ENCODE peak calls at places on chromosomes 7 and 10, in seven cellular contexts. K is esophagus squamous epithelium, B is endothelial cell of umbilical vein, V is stomach, T is A549, Q is HCT116, A is prostate gland. H is an unnamed sample.

GRCh38 chr7:130971297-130971696 is 237.3 kb upstream of the KLF14 start:
- DNase-seq in K (no peak), B (no peak), V (no peak), T (no peak), Q (no peak), A (no peak), H (no peak)

GRCh38 chr10:98886686-98887085 is 349.0 kb downstream of the HPSE2 start:
- DNase-seq in K (no peak), B (no peak), V (no peak), T (no peak), Q (no peak), A (no peak), H (no peak)

GRCh38 chr10:110496553-110497437 is 912 bp upstream of the DUSP5 start:
- DNase-seq in K (no peak), B (peak; percentile 62), V (no peak), T (no peak), Q (no peak), A (no peak), H (no peak)

GRCh38 chr7:98613601-98614425 is 3.3 kb upstream of the NPTX2 start:
- DNase-seq in K (no peak), B (no peak), V (no peak), T (peak; percentile 37), Q (no peak), A (no peak), H (no peak)

GRCh38 chr7:44348851-44349781 is 23.7 kb upstream of the CAMK2B start:
- DNase-seq in K (no peak), B (no peak), V (no peak), T (no peak), Q (no peak), A (no peak), H (no peak)

GRCh38 chr10:86747796-86748581 is 8.4 kb upstream of the BMPR1A start:
- DNase-seq in K (no peak), B (peak; percentile 92), V (no peak), T (peak; percentile 20), Q (no peak), A (no peak), H (no peak)

GRCh38 chr7:41219276-41219675 is 483.6 kb downstream of the INHBA start:
- DNase-seq in K (no peak), B (no peak), V (no peak), T (no peak), Q (no peak), A (no peak), H (no peak)

GRCh38 chr7:96084880-96085551 is 236.9 kb downstream of the SLC25A13 start:
- DNase-seq in K (no peak), B (peak; percentile 72), V (no peak), T (peak; percentile 14), Q (no peak), A (no peak), H (no peak)

GRCh38 chr7:44678468-44679179 is 70.0 kb upstream of the ZMIZ2 start:
- DNase-seq in K (no peak), B (no peak), V (no peak), T (no peak), Q (no peak), A (no peak), H (peak; percentile 83)

GRCh38 chr7:5354460-5355279 is 69.0 kb downstream of the TNRC18 start:
- DNase-seq in K (no peak), B (no peak), V (peak; percentile 65), T (no peak), Q (no peak), A (peak; percentile 88), H (peak; percentile 74)

GRCh38 chr10:119335671-119336353 is 128.4 kb downstream of the GRK5 start:
- DNase-seq in K (no peak), B (peak; percentile 71), V (no peak), T (no peak), Q (no peak), A (no peak), H (no peak)

GRCh38 chr10:112775347-112775746 is 174.7 kb upstream of the TCF7L2 start:
- DNase-seq in K (no peak), B (no peak), V (no peak), T (peak; percentile 13), Q (no peak), A (no peak), H (no peak)

GRCh38 chr7:76358478-76359110 is at the start of gene YWHAG:
- DNase-seq in K (peak; percentile 65), B (peak; percentile 88), V (peak; percentile 91), T (peak; percentile 93), Q (peak; percentile 59), A (peak; percentile 91), H (peak; percentile 95)

GRCh38 chr7:55573526-55573925 is 1.2 kb upstream of the VOPP1 start:
- DNase-seq in K (no peak), B (peak; percentile 53), V (no peak), T (no peak), Q (no peak), A (no peak), H (no peak)

GRCh38 chr10:1578392-1579140 is 158.8 kb downstream of the ADARB2 start:
- DNase-seq in K (no peak), B (no peak), V (no peak), T (no peak), Q (no peak), A (no peak), H (peak; percentile 25)

GRCh38 chr10:119006451-119007210 is 22.9 kb upstream of the NANOS1 start:
- DNase-seq in K (no peak), B (peak; percentile 42), V (peak; percentile 69), T (peak; percentile 94), Q (no peak), A (peak; percentile 89), H (peak; percentile 37)

GRCh38 chr10:59303018-59303417 is 59.3 kb downstream of the FAM13C start:
- DNase-seq in K (no peak), B (no peak), V (no peak), T (no peak), Q (no peak), A (no peak), H (no peak)

GRCh38 chr10:12372846-12373245 is 23.5 kb downstream of the CAMK1D start:
- DNase-seq in K (no peak), B (no peak), V (no peak), T (no peak), Q (no peak), A (no peak), H (no peak)

GRCh38 chr10:117539271-117539876 is 3.2 kb upstream of the EMX2 start:
- DNase-seq in K (no peak), B (no peak), V (no peak), T (no peak), Q (no peak), A (no peak), H (no peak)

GRCh38 chr10:62632071-62632809 is 172.3 kb upstream of the ADO start:
- DNase-seq in K (no peak), B (no peak), V (no peak), T (peak; percentile 17), Q (no peak), A (no peak), H (no peak)

GRCh38 chr7:30348083-30348560 is 63.7 kb downstream of the ZNRF2 start:
- DNase-seq in K (no peak), B (peak; percentile 76), V (no peak), T (peak; percentile 73), Q (peak; percentile 75), A (no peak), H (no peak)

GRCh38 chr10:20686236-20686635 is 210.9 kb downstream of the NEBL start:
- DNase-seq in K (no peak), B (no peak), V (no peak), T (no peak), Q (no peak), A (no peak), H (no peak)

GRCh38 chr7:131031100-131031868 is 296.4 kb upstream of the MKLN1 start:
- DNase-seq in K (no peak), B (no peak), V (no peak), T (no peak), Q (no peak), A (no peak), H (no peak)

GRCh38 chr7:6422095-6422494 is 25.7 kb downstream of the DAGLB start:
- DNase-seq in K (no peak), B (no peak), V (no peak), T (no peak), Q (no peak), A (no peak), H (no peak)

GRCh38 chr7:90973146-90973545 is 291.1 kb upstream of the FZD1 start:
- DNase-seq in K (no peak), B (no peak), V (no peak), T (peak; percentile 8), Q (no peak), A (no peak), H (no peak)

DNA sequence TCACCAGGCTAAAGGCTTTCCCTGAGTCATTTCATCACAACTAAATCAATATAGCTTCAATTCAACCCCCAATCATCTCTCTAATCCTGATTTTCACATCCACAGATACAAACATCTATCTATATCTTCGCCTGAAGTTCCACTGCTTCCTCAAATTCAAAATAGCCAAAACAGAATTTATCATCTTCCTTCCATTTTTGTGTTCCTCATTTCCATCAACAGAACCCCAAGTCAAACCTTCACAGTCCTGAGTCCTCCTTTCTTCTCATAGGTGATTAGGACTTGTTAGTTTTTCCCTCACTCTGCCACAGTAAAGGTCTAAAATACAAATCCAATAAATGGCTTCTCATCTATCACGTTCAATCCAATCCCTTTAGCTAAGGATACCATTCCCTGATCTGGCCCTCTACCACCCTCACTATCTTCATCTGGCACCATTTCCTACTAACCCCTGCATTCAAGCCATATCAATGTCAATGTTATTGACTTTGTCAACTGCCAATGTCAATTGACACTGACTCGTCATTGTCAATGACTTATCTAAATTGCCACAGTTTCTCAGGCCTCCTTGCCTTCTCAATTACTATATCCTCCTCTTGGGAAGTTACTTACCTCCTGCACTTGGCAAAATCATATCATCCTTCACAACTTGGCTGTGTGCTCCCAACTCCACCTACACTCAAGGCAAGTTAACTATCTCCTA is 2.6 kb downstream of the HYCC1 start:
- DNase-seq in K (no peak), B (no peak), V (no peak), T (no peak), Q (no peak), A (no peak), H (no peak)
- H3K4me3 ChIP-seq in K (no peak overlapping the region), B (no peak overlapping the region), V (no peak overlapping the region), T (no peak overlapping the region), Q (no peak overlapping the region), A (no peak overlapping the region), H (no peak overlapping the region)

GRCh38 chr7:28408974-28409715 is 3.2 kb upstream of the CREB5 start:
- DNase-seq in K (peak; percentile 39), B (peak; percentile 93), V (peak; percentile 78), T (peak; percentile 85), Q (peak; percentile 72), A (peak; percentile 80), H (peak; percentile 87)
- TF ChIP-seq POLR2A in K (peak; percentile 74), B (no peak), V (no peak), T (no peak), Q (no peak), A (peak; percentile 57), H (peak; percentile 41)

DNA sequence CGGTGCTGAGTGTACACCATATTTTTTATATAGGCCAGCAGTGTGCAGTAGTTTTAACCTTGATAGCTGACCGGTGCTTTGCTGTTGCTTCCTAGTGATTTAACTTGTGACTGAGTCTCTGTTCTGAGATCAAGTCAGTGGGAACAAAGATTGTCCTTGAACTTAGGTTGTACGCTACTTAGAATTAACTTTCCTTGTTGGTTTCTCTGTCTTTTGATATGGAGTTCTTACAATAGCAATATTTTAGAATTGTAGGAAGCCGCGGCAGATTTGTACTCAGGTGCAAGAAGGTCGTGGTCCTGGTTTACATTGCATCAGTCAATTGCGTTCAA is 1.3 kb downstream of the DDX21 start:
- DNase-seq in K (no peak), B (no peak), V (no peak), T (no peak), Q (no peak), A (no peak), H (no peak)
- H3K27ac ChIP-seq in K (peak overlapping the region; percentile 91), B (peak overlapping the region; percentile 69), V (peak overlapping the region; percentile 96), T (peak overlapping the region; percentile 98), Q (peak overlapping the region; percentile 87), A (no peak overlapping the region), H (peak overlapping the region; percentile 78)

GRCh38 chr10:132938472-132939329 is 3.7 kb downstream of the CFAP46 start:
- DNase-seq in K (no peak), B (no peak), V (no peak), T (peak; percentile 40), Q (no peak), A (no peak), H (no peak)
- H3K4me3 ChIP-seq in K (no peak overlapping the region), B (no peak overlapping the region), V (no peak overlapping the region), T (no peak overlapping the region), Q (no peak overlapping the region), A (no peak overlapping the region), H (no peak overlapping the region)

H was measured in right lobe of liver.